ENCODE peak calls at places on chromosome 17, in five cellular contexts. One of them, this sample, is unnamed.

GRCh38 chr17:63421681-63422645 is 24.1 kb downstream of the CYB561 start:
- DNase-seq in left ventricle myocardium inferior: no peak
- DNase-seq in erythroblast: no peak
- DNase-seq in CD8-positive, alpha-beta T cell: no peak
- DNase-seq in stimulated activated CD8-positive, alpha-beta memory T cell treated with anti-CD3 and anti-CD28 coated beads, Interleukin-15, amount 100 ng/mL, for 4 hours: no peak
- DNase-seq in this sample: no peak

GRCh38 chr17:34464812-34465211 is 101.8 kb upstream of the CCL1 start:
- DNase-seq in left ventricle myocardium inferior: no peak
- DNase-seq in erythroblast: no peak
- DNase-seq in CD8-positive, alpha-beta T cell: no peak
- DNase-seq in stimulated activated CD8-positive, alpha-beta memory T cell treated with anti-CD3 and anti-CD28 coated beads, Interleukin-15, amount 100 ng/mL, for 4 hours: no peak
- DNase-seq in this sample: no peak

GRCh38 chr17:75891022-75891604 is 5.6 kb downstream of the TRIM65 start:
- DNase-seq in left ventricle myocardium inferior: no peak
- DNase-seq in erythroblast: no peak
- DNase-seq in CD8-positive, alpha-beta T cell: no peak
- DNase-seq in stimulated activated CD8-positive, alpha-beta memory T cell treated with anti-CD3 and anti-CD28 coated beads, Interleukin-15, amount 100 ng/mL, for 4 hours: no peak
- DNase-seq in this sample: no peak

GRCh38 chr17:79027274-79027924 is 3.4 kb downstream of the C1QTNF1 start:
- DNase-seq in left ventricle myocardium inferior: no peak
- DNase-seq in erythroblast: peak; percentile 67
- DNase-seq in CD8-positive, alpha-beta T cell: no peak
- DNase-seq in stimulated activated CD8-positive, alpha-beta memory T cell treated with anti-CD3 and anti-CD28 coated beads, Interleukin-15, amount 100 ng/mL, for 4 hours: no peak
- DNase-seq in this sample: peak; percentile 37

GRCh38 chr17:56795098-56795497 is 38.6 kb downstream of the C17orf67 start:
- DNase-seq in left ventricle myocardium inferior: no peak
- DNase-seq in erythroblast: no peak
- DNase-seq in CD8-positive, alpha-beta T cell: no peak
- DNase-seq in stimulated activated CD8-positive, alpha-beta memory T cell treated with anti-CD3 and anti-CD28 coated beads, Interleukin-15, amount 100 ng/mL, for 4 hours: no peak
- DNase-seq in this sample: no peak

GRCh38 chr17:42287305-42288077 is 807 bp upstream of the STAT5A start:
- DNase-seq in left ventricle myocardium inferior: peak; percentile 42
- DNase-seq in erythroblast: peak; percentile 62
- DNase-seq in CD8-positive, alpha-beta T cell: peak; percentile 39
- DNase-seq in stimulated activated CD8-positive, alpha-beta memory T cell treated with anti-CD3 and anti-CD28 coated beads, Interleukin-15, amount 100 ng/mL, for 4 hours: no peak
- DNase-seq in this sample: no peak

GRCh38 chr17:82440377-82440981 is 10.1 kb downstream of the CYBC1 start:
- DNase-seq in left ventricle myocardium inferior: no peak
- DNase-seq in erythroblast: no peak
- DNase-seq in CD8-positive, alpha-beta T cell: no peak
- DNase-seq in stimulated activated CD8-positive, alpha-beta memory T cell treated with anti-CD3 and anti-CD28 coated beads, Interleukin-15, amount 100 ng/mL, for 4 hours: no peak
- DNase-seq in this sample: no peak

GRCh38 chr17:1413281-1413791 is 13.3 kb upstream of the YWHAE start:
- DNase-seq in left ventricle myocardium inferior: peak; percentile 82
- DNase-seq in erythroblast: peak; percentile 48
- DNase-seq in CD8-positive, alpha-beta T cell: no peak
- DNase-seq in stimulated activated CD8-positive, alpha-beta memory T cell treated with anti-CD3 and anti-CD28 coated beads, Interleukin-15, amount 100 ng/mL, for 4 hours: no peak
- DNase-seq in this sample: peak; percentile 25

GRCh38 chr17:69819316-69820087 is 255.5 kb upstream of the KCNJ16 start:
- DNase-seq in left ventricle myocardium inferior: no peak
- DNase-seq in erythroblast: no peak
- DNase-seq in CD8-positive, alpha-beta T cell: no peak
- DNase-seq in stimulated activated CD8-positive, alpha-beta memory T cell treated with anti-CD3 and anti-CD28 coated beads, Interleukin-15, amount 100 ng/mL, for 4 hours: no peak
- DNase-seq in this sample: no peak

GRCh38 chr17:12047977-12048376 is 27.3 kb downstream of the MAP2K4 start:
- DNase-seq in left ventricle myocardium inferior: no peak
- DNase-seq in erythroblast: peak; percentile 61
- DNase-seq in CD8-positive, alpha-beta T cell: no peak
- DNase-seq in stimulated activated CD8-positive, alpha-beta memory T cell treated with anti-CD3 and anti-CD28 coated beads, Interleukin-15, amount 100 ng/mL, for 4 hours: no peak
- DNase-seq in this sample: peak; percentile 16